ENCODE peak calls at places on chromosomes 6 and 20, in four cellular contexts. One of them, this sample, is unnamed.

GRCh38 chr20:32116079-32116521 is 6.6 kb downstream of the TM9SF4 start:
- DNase-seq in WTC11: no peak
- DNase-seq in NCI-H2081: peak; percentile 7
- DNase-seq in cardiac fibroblast: no peak
- DNase-seq in this sample: no peak

GRCh38 chr20:25508083-25508770 is 77.1 kb downstream of the NINL start:
- DNase-seq in NCI-H2081: no peak
- DNase-seq in WTC11: no peak
- DNase-seq in cardiac fibroblast: peak; percentile 89
- DNase-seq in this sample: no peak

GRCh38 chr20:46708172-46708860 is 1.1 kb upstream of the SLC2A10 start:
- DNase-seq in NCI-H2081: no peak
- DNase-seq in cardiac fibroblast: no peak
- DNase-seq in WTC11: peak; percentile 81
- DNase-seq in this sample: no peak

GRCh38 chr6:105170066-105170465 is 9.7 kb downstream of the POPDC3 start:
- DNase-seq in cardiac fibroblast: no peak
- DNase-seq in NCI-H2081: no peak
- DNase-seq in WTC11: no peak
- DNase-seq in this sample: no peak

GRCh38 chr6:165799736-165800135 is 136.7 kb upstream of the PDE10A start:
- DNase-seq in NCI-H2081: no peak
- DNase-seq in cardiac fibroblast: peak; percentile 81
- DNase-seq in WTC11: no peak
- DNase-seq in this sample: no peak

GRCh38 chr6:169794317-169795055 is 43.1 kb downstream of the ERMARD start:
- DNase-seq in WTC11: no peak
- DNase-seq in cardiac fibroblast: no peak
- DNase-seq in NCI-H2081: no peak
- DNase-seq in this sample: no peak

GRCh38 chr20:23062632-23063031 is 13.2 kb upstream of the THBD start:
- DNase-seq in NCI-H2081: no peak
- DNase-seq in WTC11: no peak
- DNase-seq in cardiac fibroblast: no peak
- DNase-seq in this sample: no peak

GRCh38 chr6:130931683-130932082 is 104.5 kb downstream of the SMLR1 start:
- DNase-seq in WTC11: no peak
- DNase-seq in cardiac fibroblast: no peak
- DNase-seq in NCI-H2081: no peak
- DNase-seq in this sample: no peak

GRCh38 chr20:59207742-59208357 is 44.2 kb downstream of the ZNF831 start:
- DNase-seq in cardiac fibroblast: peak; percentile 4
- DNase-seq in WTC11: peak; percentile 86
- DNase-seq in NCI-H2081: peak; percentile 2
- DNase-seq in this sample: no peak

GRCh38 chr6:7269816-7270215 is 43.2 kb downstream of the SSR1 start:
- DNase-seq in cardiac fibroblast: no peak
- DNase-seq in WTC11: no peak
- DNase-seq in NCI-H2081: no peak
- DNase-seq in this sample: no peak

GRCh38 chr6:104123227-104123626 is 736.5 kb downstream of the HACE1 start:
- DNase-seq in cardiac fibroblast: no peak
- DNase-seq in NCI-H2081: no peak
- DNase-seq in WTC11: peak; percentile 13
- DNase-seq in this sample: no peak

GRCh38 chr6:43292763-43293318 is 5.2 kb upstream of the SLC22A7 start:
- DNase-seq in WTC11: no peak
- DNase-seq in NCI-H2081: no peak
- DNase-seq in cardiac fibroblast: no peak
- DNase-seq in this sample: no peak

GRCh38 chr20:48298851-48299484 is 513.7 kb upstream of the SULF2 start:
- DNase-seq in WTC11: no peak
- DNase-seq in NCI-H2081: peak; percentile 63
- DNase-seq in cardiac fibroblast: peak; percentile 97
- DNase-seq in this sample: peak; percentile 100

GRCh38 chr6:35764238-35764896 is 12.0 kb upstream of the CLPSL2 start:
- DNase-seq in cardiac fibroblast: no peak
- DNase-seq in NCI-H2081: no peak
- DNase-seq in WTC11: peak; percentile 82
- DNase-seq in this sample: no peak

GRCh38 chr6:12911387-12911960 is 194.9 kb downstream of the PHACTR1 start:
- DNase-seq in cardiac fibroblast: peak; percentile 65
- DNase-seq in NCI-H2081: peak; percentile 40
- DNase-seq in WTC11: no peak
- DNase-seq in this sample: peak; percentile 59

GRCh38 chr6:39823187-39823815 is 31.1 kb downstream of the DAAM2 start:
- DNase-seq in WTC11: no peak
- DNase-seq in NCI-H2081: no peak
- DNase-seq in cardiac fibroblast: no peak
- DNase-seq in this sample: no peak

GRCh38 chr20:25540273-25540672 is 45.1 kb downstream of the NINL start:
- DNase-seq in NCI-H2081: no peak
- DNase-seq in WTC11: peak; percentile 52
- DNase-seq in cardiac fibroblast: no peak
- DNase-seq in this sample: no peak

GRCh38 chr20:38393259-38393658 is 41.9 kb downstream of the SNHG17 start:
- DNase-seq in cardiac fibroblast: no peak
- DNase-seq in WTC11: no peak
- DNase-seq in NCI-H2081: no peak
- DNase-seq in this sample: no peak

GRCh38 chr6:57159127-57159526 is 13.0 kb upstream of the BAG2 start:
- DNase-seq in WTC11: no peak
- DNase-seq in cardiac fibroblast: no peak
- DNase-seq in NCI-H2081: no peak
- DNase-seq in this sample: no peak

GRCh38 chr6:129312865-129313264 is 397.1 kb downstream of the ARHGAP18 start:
- DNase-seq in cardiac fibroblast: peak; percentile 54
- DNase-seq in WTC11: no peak
- DNase-seq in NCI-H2081: no peak
- DNase-seq in this sample: peak; percentile 5

GRCh38 chr6:34985236-34985635 is 96.2 kb downstream of the ANKS1A start:
- DNase-seq in WTC11: no peak
- DNase-seq in NCI-H2081: no peak
- DNase-seq in cardiac fibroblast: no peak
- DNase-seq in this sample: no peak